ENCODE peak calls at places on chromosomes 11 and 22, in eight cellular contexts. E is GM23338, K is upper lobe of left lung, L is SK-N-SH, O is breast epithelium, T is prostate gland, V is HCT116, P is K562. Y is an unnamed sample.
A peak's percentile ranks its signal among the peaks of the same experiment; 100 is the strongest.

GRCh38 chr11:132312616-132313210 is 942.3 kb downstream of the NTM start:
- DNase-seq in P (peak; percentile 39), O (no peak), T (no peak), L (peak; percentile 65), K (no peak), E (peak; percentile 83), V (no peak), Y (peak; percentile 22)

GRCh38 chr11:72736452-72737069 is 15.6 kb downstream of the ARAP1 start:
- DNase-seq in E (no peak), O (peak; percentile 41), V (peak; percentile 26), K (peak; percentile 93), L (no peak), T (no peak), P (peak; percentile 47), Y (no peak)

GRCh38 chr22:29487587-29487986 is 7.6 kb downstream of the NEFH start:
- DNase-seq in K (no peak), O (no peak), V (no peak), L (no peak), T (no peak), E (no peak), P (no peak), Y (no peak)

GRCh38 chr11:70551323-70552166 is 153.2 kb downstream of the CTTN start:
- DNase-seq in K (no peak), E (no peak), O (no peak), P (no peak), V (no peak), T (no peak), L (no peak), Y (no peak)

GRCh38 chr11:27075192-27075591 is 34.6 kb downstream of the BBOX1 start:
- DNase-seq in T (no peak), V (no peak), O (no peak), P (no peak), K (no peak), L (no peak), E (no peak), Y (no peak)

GRCh38 chr22:26756675-26757293 is 99.4 kb downstream of the MIAT start:
- DNase-seq in V (peak; percentile 8), P (peak; percentile 82), E (peak; percentile 84), O (peak; percentile 21), L (peak; percentile 88), K (peak; percentile 38), T (no peak), Y (no peak)

GRCh38 chr11:70466154-70466553 is 67.8 kb downstream of the CTTN start:
- DNase-seq in E (no peak), O (no peak), T (no peak), K (no peak), V (no peak), L (no peak), P (peak; percentile 25), Y (no peak)

GRCh38 chr11:125376856-125377255 is 119.2 kb downstream of the FEZ1 start:
- DNase-seq in L (no peak), P (no peak), O (no peak), V (no peak), K (no peak), T (no peak), E (no peak), Y (no peak)

GRCh38 chr11:105109855-105110750 is 29.5 kb downstream of the CARD18 start:
- DNase-seq in L (no peak), O (no peak), V (no peak), K (no peak), E (no peak), T (no peak), P (no peak), Y (no peak)

GRCh38 chr11:116461789-116462188 is 311.0 kb downstream of the BUD13 start:
- DNase-seq in K (no peak), L (no peak), T (no peak), O (no peak), P (no peak), V (no peak), E (peak; percentile 35), Y (no peak)

GRCh38 chr11:132718711-132719641 is 813.3 kb downstream of the OPCML start:
- DNase-seq in L (no peak), K (no peak), O (no peak), E (no peak), V (no peak), T (no peak), P (no peak), Y (no peak)

GRCh38 chr11:67076202-67076601 is 19.6 kb downstream of the RHOD start:
- DNase-seq in E (no peak), O (no peak), P (no peak), T (no peak), V (no peak), K (no peak), L (no peak), Y (no peak)

GRCh38 chr11:17386331-17387084 is 2.0 kb downstream of the KCNJ11 start:
- DNase-seq in O (no peak), P (peak; percentile 69), K (peak; percentile 67), L (peak; percentile 74), T (no peak), E (peak; percentile 73), V (peak; percentile 18), Y (no peak)

GRCh38 chr11:82842019-82842418 is 58.2 kb downstream of the PRCP start:
- DNase-seq in V (no peak), E (no peak), L (no peak), P (no peak), O (no peak), T (no peak), K (no peak), Y (no peak)

GRCh38 chr11:72373163-72373562 is 61.2 kb downstream of the CLPB start:
- DNase-seq in V (no peak), K (no peak), L (no peak), E (no peak), T (no peak), P (no peak), O (no peak), Y (no peak)

GRCh38 chr11:45209904-45210699 is 63.7 kb downstream of the PRDM11 start:
- DNase-seq in K (peak; percentile 69), T (peak; percentile 78), L (peak; percentile 46), E (peak; percentile 88), P (no peak), V (no peak), O (peak; percentile 53), Y (no peak)

GRCh38 chr11:117979481-117980211 is 6.5 kb upstream of the IL10RA start:
- DNase-seq in P (no peak), O (no peak), K (peak; percentile 57), V (no peak), E (no peak), L (no peak), T (no peak), Y (no peak)
- TF ChIP-seq POLR2AphosphoS5 in P (no peak), O (no peak), K (peak; percentile 27), V (no peak), E (no peak), L (no peak), T (no peak), Y (no peak)

GRCh38 chr22:38489142-38489541 is 17.0 kb downstream of the DDX17 start:
- DNase-seq in P (no peak), O (no peak), V (no peak), L (no peak), T (no peak), E (no peak), K (no peak), Y (no peak)
- H3K36me3 ChIP-seq in P (peaks cover 94% of the 10 kb centered on the region), O (peaks cover 8% of the 10 kb centered on the region), V (peaks cover 86% of the 10 kb centered on the region), L (peaks cover 81% of the 10 kb centered on the region), T (peaks cover 73% of the 10 kb centered on the region), E (peaks cover 88% of the 10 kb centered on the region), K (peaks cover 98% of the 10 kb centered on the region), Y (peaks cover 75% of the 10 kb centered on the region)

DNA sequence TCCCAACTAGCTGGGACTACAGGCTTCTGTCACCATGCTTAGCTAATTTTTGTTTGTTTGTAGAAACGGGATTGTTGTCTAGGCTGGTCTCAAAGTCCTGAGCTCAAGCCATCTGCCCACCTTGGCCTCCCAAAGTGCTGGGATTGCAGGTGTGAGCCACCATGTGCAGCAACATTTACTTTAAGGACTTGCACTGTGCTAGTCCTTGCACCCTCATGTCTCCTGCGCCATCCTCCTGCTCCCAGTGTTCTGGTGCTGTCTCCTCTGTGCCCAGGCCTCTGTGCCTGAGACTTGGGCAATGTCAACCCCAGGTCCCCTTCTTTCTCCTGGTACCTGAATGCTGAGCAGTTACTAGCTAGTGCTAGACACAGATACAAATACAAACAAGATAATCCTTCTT is 26.7 kb downstream of the WEE1 start:
- DNase-seq in L (no peak), E (no peak), O (no peak), K (no peak), V (no peak), T (no peak), P (no peak), Y (no peak)
- H3K27ac ChIP-seq in L (no peak overlapping the region), E (no peak overlapping the region), O (no peak overlapping the region), K (no peak overlapping the region), V (no peak overlapping the region), T (no peak overlapping the region), P (no peak overlapping the region), Y (no peak overlapping the region)

GRCh38 chr11:61886643-61887042 is 4.7 kb downstream of the FADS3 start:
- DNase-seq in T (no peak), E (no peak), O (no peak), P (no peak), K (no peak), V (no peak), L (no peak), Y (no peak)

GRCh38 chr11:61888590-61888989 is 2.8 kb downstream of the FADS3 start:
- DNase-seq in E (no peak), K (no peak), P (no peak), T (no peak), V (no peak), O (no peak), L (no peak), Y (no peak)

GRCh38 chr11:61885784-61886580 is 5.4 kb downstream of the FADS3 start:
- DNase-seq in O (no peak), K (no peak), P (no peak), T (no peak), V (no peak), E (no peak), L (no peak), Y (no peak)

GRCh38 chr11:61889831-61890230 is 1.5 kb downstream of the FADS3 start:
- DNase-seq in O (no peak), E (no peak), T (no peak), L (no peak), P (no peak), K (no peak), V (no peak), Y (no peak)

GRCh38 chr11:61888043-61888442 is 3.3 kb downstream of the FADS3 start:
- DNase-seq in P (no peak), K (peak; percentile 72), V (no peak), E (no peak), O (peak; percentile 76), L (no peak), T (no peak), Y (no peak)
- TF ChIP-seq POLR2AphosphoS5 in P (no peak), K (peak; percentile 52), V (no peak), E (no peak), O (peak; percentile 47), L (peak; percentile 41), T (no peak), Y (no peak)

DNA sequence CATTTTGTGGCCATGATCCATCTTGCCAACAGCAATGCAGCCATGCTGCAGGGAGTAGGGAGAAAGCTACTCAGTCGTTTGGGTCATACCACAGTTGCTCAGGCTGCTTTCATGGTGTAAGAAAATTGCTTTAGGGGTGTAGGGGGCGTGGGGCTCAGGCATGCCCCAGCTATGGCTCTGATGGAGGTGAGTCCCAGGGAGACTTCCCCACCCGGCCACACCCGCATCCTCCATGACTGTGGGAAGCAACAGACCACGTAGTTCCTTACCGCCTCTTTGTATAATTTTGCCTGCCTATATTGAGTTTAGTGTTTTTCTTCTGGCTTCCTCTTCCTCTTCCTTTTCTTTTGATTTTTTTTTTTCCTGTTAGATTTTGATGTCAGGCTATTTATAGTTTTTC is 58.8 kb downstream of the SPECC1L start:
- DNase-seq in P (peak; percentile 10), E (no peak), O (no peak), K (no peak), L (no peak), T (no peak), V (no peak), Y (no peak)
- H3K36me3 ChIP-seq in P (peaks cover 64% of the 10 kb centered on the region), E (peaks cover 15% of the 10 kb centered on the region), O (no peaks in the 10 kb centered on the region), K (peaks cover 22% of the 10 kb centered on the region), L (peaks cover 48% of the 10 kb centered on the region), T (no peaks in the 10 kb centered on the region), V (peaks cover 28% of the 10 kb centered on the region), Y (peaks cover 16% of the 10 kb centered on the region)